ENCODE peak calls at places on chromosomes 4 and X, in four cellular contexts. V is CD8-positive, alpha-beta memory T cell; D is epithelial cell of esophagus; P is NCI-H748 treated with DMSO at 0.1 percent for 48 hours. Y is an unnamed sample.

GRCh38 chr4:131450572-131451209 is 1698.4 kb upstream of the PCDH10 start:
- DNase-seq in P (no peak), D (no peak), V (no peak), Y (no peak)

GRCh38 chr4:38319456-38320348 is 344.3 kb upstream of the KLF3 start:
- DNase-seq in D (peak; percentile 85), V (peak; percentile 83), P (peak; percentile 29), Y (peak; percentile 85)

GRCh38 chr4:17241835-17242234 is 270.1 kb downstream of the QDPR start:
- DNase-seq in D (no peak), P (no peak), V (no peak), Y (no peak)

GRCh38 chr4:107183155-107183774 is 147.2 kb upstream of the DKK2 start:
- DNase-seq in P (peak; percentile 10), D (peak; percentile 70), V (no peak), Y (peak; percentile 60)

GRCh38 chr4:134533068-134533467 is 331.5 kb upstream of the PABPC4L start:
- DNase-seq in V (no peak), D (no peak), P (no peak), Y (no peak)

GRCh38 chr4:128868758-128869157 is 59.3 kb downstream of the JADE1 start:
- DNase-seq in V (no peak), P (no peak), D (peak; percentile 36), Y (no peak)

GRCh38 chr4:41874873-41875272 is 60.4 kb upstream of the TMEM33 start:
- DNase-seq in P (no peak), D (no peak), V (no peak), Y (no peak)

GRCh38 chr4:14234330-14234729 is 606.8 kb upstream of the BOD1L1 start:
- DNase-seq in V (no peak), D (peak; percentile 50), P (no peak), Y (peak; percentile 25)

GRCh38 chrX:47283015-47283771 is 50.4 kb downstream of the USP11 start:
- DNase-seq in V (no peak), P (peak; percentile 15), D (peak; percentile 37), Y (peak; percentile 42)

GRCh38 chr4:17063870-17064269 is 165.4 kb upstream of the LDB2 start:
- DNase-seq in D (no peak), V (no peak), P (no peak), Y (peak; percentile 83)

GRCh38 chr4:55682295-55682694 is 46.2 kb upstream of the NMU start:
- DNase-seq in D (no peak), V (no peak), P (no peak), Y (no peak)

GRCh38 chrX:40844476-40844875 is 109.1 kb upstream of the MED14 start:
- DNase-seq in P (no peak), V (no peak), D (no peak), Y (peak; percentile 65)

GRCh38 chrX:54048413-54048812 is 4.1 kb upstream of the PHF8 start:
- DNase-seq in D (no peak), V (no peak), P (no peak), Y (no peak)

GRCh38 chr4:96472103-96472867 is 632.4 kb downstream of the PDHA2 start:
- DNase-seq in V (no peak), P (no peak), D (peak; percentile 55), Y (no peak)

GRCh38 chrX:45850775-45851433 is 650.2 kb upstream of the DIPK2B start:
- DNase-seq in P (peak; percentile 48), V (no peak), D (peak; percentile 57), Y (peak; percentile 46)

GRCh38 chrX:70423937-70424336 is 823 bp downstream of the GDPD2 start:
- DNase-seq in P (no peak), D (no peak), V (no peak), Y (no peak)

GRCh38 chr4:2105559-2105958 is 46.4 kb downstream of the NAT8L start:
- DNase-seq in P (no peak), D (no peak), V (no peak), Y (peak; percentile 82)

GRCh38 chr4:1011022-1011694 is at the start of gene FGFRL1:
- DNase-seq in P (peak; percentile 19), D (peak; percentile 93), V (peak; percentile 86), Y (peak; percentile 88)

GRCh38 chr4:2798399-2799301 is 5.8 kb downstream of the SH3BP2 start:
- DNase-seq in V (peak; percentile 39), P (no peak), D (peak; percentile 31), Y (no peak)

GRCh38 chr4:9765091-9765490 is 16.3 kb upstream of the DRD5 start:
- DNase-seq in P (no peak), V (no peak), D (peak; percentile 48), Y (no peak)

GRCh38 chr4:110122201-110122600 is 76.2 kb downstream of the ELOVL6 start:
- DNase-seq in P (no peak), D (no peak), V (no peak), Y (no peak)

GRCh38 chr4:107794001-107794400 is 30.7 kb upstream of the SGMS2 start:
- DNase-seq in D (no peak), V (no peak), P (no peak), Y (no peak)

GRCh38 chr4:123555500-123556273 is 159.1 kb downstream of the SPRY1 start:
- DNase-seq in D (peak; percentile 92), P (no peak), V (no peak), Y (peak; percentile 58)

GRCh38 chr4:17128268-17128667 is 229.8 kb upstream of the LDB2 start:
- DNase-seq in P (no peak), V (no peak), D (no peak), Y (peak; percentile 38)

GRCh38 chr4:139599594-139600374 is 43.8 kb upstream of the SETD7 start:
- DNase-seq in D (peak; percentile 91), V (no peak), P (no peak), Y (peak; percentile 87)